ENCODE peak calls at places on chromosomes 13 and 19, in ten cellular contexts. N is stimulated activated CD4-positive, alpha-beta T cell treated with anti-CD3 and anti-CD28 coated beads, Interleukin-15, amount 100 ng/mL, for 1 hour; F is mesenchymal stem cell; K is T-helper 2 cell; P is NCI-H1436; L is SW480; G is NCI-H82; C is HEK293T; R is A549; Z is activated CD4-positive, alpha-beta T cell treated with anti-CD3 and anti-CD28 coated beads, Interleukin-2, amount 10 ng/mL, durations not matched to agents 7 days and 5 days. I is an unnamed sample.

GRCh38 chr13:93320942-93321341 is 94.3 kb downstream of the GPC6 start:
- DNase-seq in K (no peak), Z (no peak), N (no peak), R (no peak), P (no peak), L (no peak), C (no peak), G (no peak), F (peak), I (peak)

GRCh38 chr13:105597573-105597972 is 937.9 kb downstream of the EFNB2 start:
- DNase-seq in P (no peak), C (no peak), N (no peak), K (no peak), G (no peak), F (no peak), L (no peak), R (no peak), Z (no peak), I (no peak)

GRCh38 chr13:43872181-43872580 is 7.4 kb downstream of the CCDC122 start:
- DNase-seq in F (peak), P (no peak), L (no peak), K (no peak), R (no peak), N (no peak), C (no peak), G (no peak), Z (no peak), I (no peak)

GRCh38 chr19:49502866-49503581 is 6.8 kb downstream of the RPS11 start:
- DNase-seq in F (peak), N (no peak), P (peak), G (peak), Z (peak), L (peak), C (peak), K (no peak), R (peak), I (peak)

GRCh38 chr13:104289400-104289799 is 1223.2 kb upstream of the SLC10A2 start:
- DNase-seq in P (no peak), F (peak), C (no peak), L (no peak), G (no peak), R (no peak), Z (no peak), K (no peak), N (no peak), I (no peak)

GRCh38 chr13:106493569-106493968 is 41.9 kb downstream of the EFNB2 start:
- DNase-seq in L (no peak), Z (peak), F (no peak), C (no peak), P (no peak), R (no peak), K (no peak), N (no peak), G (no peak), I (no peak)

GRCh38 chr19:4191044-4191443 is 8.6 kb downstream of the ANKRD24 start:
- DNase-seq in L (no peak), P (peak), G (no peak), F (no peak), C (no peak), R (no peak), N (no peak), Z (no peak), K (no peak), I (peak)

GRCh38 chr13:113545455-113545930 is 39.1 kb upstream of the TFDP1 start:
- DNase-seq in G (no peak), L (no peak), K (no peak), N (no peak), F (peak), P (no peak), C (no peak), R (no peak), Z (no peak), I (peak)

GRCh38 chr13:25186187-25186586 is 14.1 kb upstream of the AMER2 start:
- DNase-seq in Z (no peak), N (no peak), P (no peak), K (no peak), F (no peak), R (no peak), L (no peak), G (no peak), C (no peak), I (no peak)

GRCh38 chr19:15479391-15480345 is at the start of gene PGLYRP2:
- DNase-seq in K (no peak), G (peak), N (no peak), R (no peak), P (no peak), Z (no peak), L (no peak), C (no peak), F (no peak), I (no peak)

GRCh38 chr19:5093297-5093858 is 124.5 kb downstream of the KDM4B start:
- DNase-seq in Z (no peak), C (no peak), R (no peak), K (no peak), L (no peak), P (no peak), G (no peak), F (no peak), N (no peak), I (peak)

GRCh38 chr19:10612515-10613119 is 12.7 kb upstream of the SLC44A2 start:
- DNase-seq in N (no peak), Z (no peak), F (no peak), R (no peak), K (no peak), C (no peak), L (no peak), P (no peak), G (no peak), I (no peak)